ENCODE peak calls at places on chromosomes 5 and 9, in six cellular contexts. One of them, this sample, is unnamed. For H3K4me1, the result is how much of the 10 kb centered on the place peaks cover.

GRCh38 chr9:121822093-121823085 is 171.0 kb downstream of the DAB2IP start:
- DNase-seq in GM23248: no peak
- DNase-seq in uterus: no peak
- DNase-seq in lung: no peak
- DNase-seq in effector memory CD4-positive, alpha-beta T cell: no peak
- DNase-seq in MM.1S: no peak
- DNase-seq in this sample: no peak

GRCh38 chr5:103469288-103470065 is 93.1 kb downstream of the NUDT12 start:
- DNase-seq in effector memory CD4-positive, alpha-beta T cell: no peak
- DNase-seq in GM23248: peak
- DNase-seq in lung: no peak
- DNase-seq in MM.1S: no peak
- DNase-seq in uterus: no peak
- DNase-seq in this sample: no peak

GRCh38 chr9:100101608-100102007 is 2.6 kb downstream of the INVS start:
- DNase-seq in uterus: no peak
- DNase-seq in MM.1S: no peak
- DNase-seq in GM23248: no peak
- DNase-seq in effector memory CD4-positive, alpha-beta T cell: no peak
- DNase-seq in lung: no peak
- DNase-seq in this sample: no peak

GRCh38 chr9:121455527-121456239 is 44.0 kb downstream of the GGTA1 start:
- DNase-seq in effector memory CD4-positive, alpha-beta T cell: no peak
- DNase-seq in MM.1S: no peak
- DNase-seq in lung: no peak
- DNase-seq in GM23248: no peak
- DNase-seq in uterus: no peak
- DNase-seq in this sample: no peak

GRCh38 chr5:109242518-109242917 is 167.3 kb downstream of the PJA2 start:
- DNase-seq in effector memory CD4-positive, alpha-beta T cell: no peak
- DNase-seq in uterus: no peak
- DNase-seq in MM.1S: peak
- DNase-seq in GM23248: no peak
- DNase-seq in lung: no peak
- DNase-seq in this sample: no peak

GRCh38 chr9:108991479-108991878 is 21.8 kb downstream of the CTNNAL1 start:
- DNase-seq in lung: no peak
- DNase-seq in GM23248: no peak
- DNase-seq in MM.1S: no peak
- DNase-seq in effector memory CD4-positive, alpha-beta T cell: no peak
- DNase-seq in uterus: no peak
- DNase-seq in this sample: no peak

GRCh38 chr5:11234501-11234911 is 473.5 kb upstream of the DAP start:
- DNase-seq in lung: no peak
- DNase-seq in uterus: no peak
- DNase-seq in MM.1S: no peak
- DNase-seq in effector memory CD4-positive, alpha-beta T cell: no peak
- DNase-seq in GM23248: no peak
- DNase-seq in this sample: no peak

GRCh38 chr5:152686931-152687330 is 281.9 kb upstream of the NMUR2 start:
- DNase-seq in MM.1S: no peak
- DNase-seq in lung: no peak
- DNase-seq in uterus: no peak
- DNase-seq in GM23248: no peak
- DNase-seq in effector memory CD4-positive, alpha-beta T cell: no peak
- DNase-seq in this sample: no peak

GRCh38 chr9:127570533-127571111 is 41.5 kb upstream of the STXBP1 start:
- DNase-seq in GM23248: no peak
- DNase-seq in MM.1S: no peak
- DNase-seq in lung: no peak
- DNase-seq in uterus: no peak
- DNase-seq in effector memory CD4-positive, alpha-beta T cell: no peak
- DNase-seq in this sample: no peak

GRCh38 chr9:82353631-82354030 is 365.1 kb downstream of the SPATA31D1 start:
- DNase-seq in MM.1S: no peak
- DNase-seq in GM23248: no peak
- DNase-seq in lung: no peak
- DNase-seq in effector memory CD4-positive, alpha-beta T cell: no peak
- DNase-seq in uterus: no peak
- DNase-seq in this sample: no peak

GRCh38 chr9:96348261-96348660 is 35.2 kb downstream of the SLC35D2 start:
- DNase-seq in lung: no peak
- DNase-seq in effector memory CD4-positive, alpha-beta T cell: no peak
- DNase-seq in uterus: no peak
- DNase-seq in MM.1S: no peak
- DNase-seq in GM23248: no peak
- DNase-seq in this sample: no peak

GRCh38 chr5:170103447-170103846 is 2.2 kb upstream of the FOXI1 start:
- DNase-seq in GM23248: no peak
- DNase-seq in uterus: no peak
- DNase-seq in effector memory CD4-positive, alpha-beta T cell: no peak
- DNase-seq in lung: no peak
- DNase-seq in MM.1S: no peak
- DNase-seq in this sample: no peak

GRCh38 chr5:10301842-10302610 is 5.7 kb downstream of the CMBL start:
- DNase-seq in GM23248: no peak
- DNase-seq in effector memory CD4-positive, alpha-beta T cell: no peak
- DNase-seq in lung: peak
- DNase-seq in uterus: peak
- DNase-seq in MM.1S: no peak
- DNase-seq in this sample: no peak

GRCh38 chr9:121945849-121946248 is 147.3 kb downstream of the TTLL11 start:
- DNase-seq in MM.1S: no peak
- DNase-seq in effector memory CD4-positive, alpha-beta T cell: no peak
- DNase-seq in uterus: no peak
- DNase-seq in GM23248: peak
- DNase-seq in lung: no peak
- DNase-seq in this sample: no peak

GRCh38 chr9:135773094-135773493 is 71.1 kb downstream of the KCNT1 start:
- DNase-seq in MM.1S: no peak
- DNase-seq in lung: no peak
- DNase-seq in uterus: no peak
- DNase-seq in effector memory CD4-positive, alpha-beta T cell: no peak
- DNase-seq in GM23248: no peak
- DNase-seq in this sample: no peak

GRCh38 chr5:140146523-140146842 is 20.7 kb downstream of the IGIP start:
- DNase-seq in MM.1S: no peak
- DNase-seq in effector memory CD4-positive, alpha-beta T cell: no peak
- DNase-seq in uterus: no peak
- DNase-seq in GM23248: no peak
- DNase-seq in lung: no peak
- DNase-seq in this sample: no peak

GRCh38 chr5:142360607-142361120 is 35.8 kb upstream of the SPRY4 start:
- DNase-seq in uterus: no peak
- DNase-seq in lung: no peak
- DNase-seq in GM23248: peak
- DNase-seq in effector memory CD4-positive, alpha-beta T cell: no peak
- DNase-seq in MM.1S: no peak
- DNase-seq in this sample: no peak

GRCh38 chr5:10457682-10458574 is 16.2 kb downstream of the ROPN1L start:
- DNase-seq in lung: no peak
- DNase-seq in effector memory CD4-positive, alpha-beta T cell: no peak
- DNase-seq in GM23248: peak
- DNase-seq in MM.1S: no peak
- DNase-seq in uterus: peak
- DNase-seq in this sample: no peak

GRCh38 chr9:81470864-81471263 is 218.5 kb downstream of the TLE1 start:
- DNase-seq in MM.1S: no peak
- DNase-seq in lung: no peak
- DNase-seq in uterus: no peak
- DNase-seq in effector memory CD4-positive, alpha-beta T cell: no peak
- DNase-seq in GM23248: no peak
- DNase-seq in this sample: no peak

GRCh38 chr9:99253772-99254431 is 31.8 kb downstream of the SEC61B start:
- DNase-seq in GM23248: no peak
- DNase-seq in MM.1S: peak
- DNase-seq in effector memory CD4-positive, alpha-beta T cell: peak
- DNase-seq in lung: no peak
- DNase-seq in uterus: no peak
- DNase-seq in this sample: peak

GRCh38 chr5:66993448-66993847 is 203.2 kb downstream of the CD180 start:
- DNase-seq in effector memory CD4-positive, alpha-beta T cell: no peak
- DNase-seq in lung: no peak
- DNase-seq in GM23248: no peak
- DNase-seq in MM.1S: no peak
- DNase-seq in uterus: no peak
- DNase-seq in this sample: no peak

GRCh38 chr5:72252008-72252407 is 68.0 kb downstream of the MRPS27 start:
- DNase-seq in GM23248: no peak
- DNase-seq in lung: no peak
- DNase-seq in uterus: no peak
- DNase-seq in effector memory CD4-positive, alpha-beta T cell: no peak
- DNase-seq in MM.1S: no peak
- DNase-seq in this sample: no peak

GRCh38 chr5:72255237-72255636 is 64.8 kb downstream of the MRPS27 start:
- DNase-seq in uterus: no peak
- DNase-seq in effector memory CD4-positive, alpha-beta T cell: no peak
- DNase-seq in lung: no peak
- DNase-seq in MM.1S: no peak
- DNase-seq in GM23248: no peak
- DNase-seq in this sample: no peak

GRCh38 chr5:72255670-72256069 is 64.4 kb downstream of the MRPS27 start:
- DNase-seq in effector memory CD4-positive, alpha-beta T cell: no peak
- DNase-seq in GM23248: no peak
- DNase-seq in lung: no peak
- DNase-seq in MM.1S: no peak
- DNase-seq in uterus: no peak
- DNase-seq in this sample: no peak

GRCh38 chr5:72251386-72251785 is 68.7 kb downstream of the MRPS27 start:
- DNase-seq in uterus: no peak
- DNase-seq in GM23248: no peak
- DNase-seq in effector memory CD4-positive, alpha-beta T cell: no peak
- DNase-seq in MM.1S: no peak
- DNase-seq in lung: no peak
- DNase-seq in this sample: no peak

GRCh38 chr5:72252574-72253155 is 67.4 kb downstream of the MRPS27 start:
- DNase-seq in MM.1S: no peak
- DNase-seq in effector memory CD4-positive, alpha-beta T cell: no peak
- DNase-seq in uterus: no peak
- DNase-seq in lung: no peak
- DNase-seq in GM23248: peak
- DNase-seq in this sample: no peak
- H3K27ac ChIP-seq in MM.1S: no peak
- H3K27ac ChIP-seq in effector memory CD4-positive, alpha-beta T cell: no peak
- H3K27ac ChIP-seq in uterus: no peak
- H3K27ac ChIP-seq in lung: no peak
- H3K27ac ChIP-seq in GM23248: peak
- H3K27ac ChIP-seq in this sample: no peak

DNA sequence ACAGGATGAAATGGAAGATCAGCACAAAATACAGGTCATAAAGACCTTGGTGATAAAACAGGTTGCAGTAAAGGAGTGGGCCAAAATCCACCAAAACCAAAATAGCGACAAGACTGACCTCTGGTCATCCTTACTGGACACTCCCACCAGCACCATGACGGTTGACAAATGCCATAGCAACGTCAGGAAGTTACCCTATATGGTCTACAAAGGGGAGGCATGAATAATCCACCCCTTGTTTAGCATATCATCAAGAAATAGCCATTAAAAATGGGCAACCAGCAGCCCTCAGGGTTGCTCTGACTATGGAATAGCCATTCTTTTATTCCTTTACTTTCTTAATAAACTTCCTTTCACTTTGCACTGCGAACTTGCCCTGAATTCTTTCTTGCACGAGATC is 6.0 kb upstream of the NDUFB6 start:
- DNase-seq in effector memory CD4-positive, alpha-beta T cell: no peak
- DNase-seq in MM.1S: no peak
- DNase-seq in GM23248: no peak
- DNase-seq in uterus: no peak
- DNase-seq in lung: no peak
- DNase-seq in this sample: no peak
- H3K4me3 ChIP-seq in effector memory CD4-positive, alpha-beta T cell: no peak
- H3K4me3 ChIP-seq in MM.1S: no peak
- H3K4me3 ChIP-seq in GM23248: no peak
- H3K4me3 ChIP-seq in uterus: no peak
- H3K4me3 ChIP-seq in lung: no peak
- H3K4me3 ChIP-seq in this sample: no peak

DNA sequence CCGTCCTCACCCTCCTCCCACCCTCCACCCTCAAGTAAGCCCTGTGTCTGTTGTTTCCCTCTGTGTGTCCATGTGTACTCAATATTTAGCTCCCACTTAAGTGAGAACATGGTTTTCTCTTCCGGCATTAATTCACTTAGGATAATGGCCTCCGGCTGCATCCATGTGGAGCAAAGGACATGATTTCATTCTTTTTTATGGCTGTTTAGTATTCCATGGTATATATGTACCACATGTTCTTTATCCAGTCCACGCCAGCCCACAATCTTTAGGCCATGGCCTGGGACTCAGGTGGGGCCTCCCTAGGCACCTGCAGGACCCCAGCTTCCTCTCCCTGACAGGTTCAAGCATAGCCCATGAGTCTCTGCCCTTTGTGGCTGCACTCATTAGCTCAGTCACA is 22.9 kb downstream of the UNC5A start:
- DNase-seq in lung: no peak
- DNase-seq in GM23248: no peak
- DNase-seq in uterus: no peak
- DNase-seq in effector memory CD4-positive, alpha-beta T cell: no peak
- DNase-seq in MM.1S: no peak
- DNase-seq in this sample: no peak
- H3K4me1 ChIP-seq in lung: under half
- H3K4me1 ChIP-seq in GM23248: under half
- H3K4me1 ChIP-seq in uterus: under half
- H3K4me1 ChIP-seq in effector memory CD4-positive, alpha-beta T cell: under half
- H3K4me1 ChIP-seq in MM.1S: under half
- H3K4me1 ChIP-seq in this sample: under half

GRCh38 chr5:150613991-150614650 is 26.3 kb upstream of the SYNPO start:
- DNase-seq in uterus: no peak
- DNase-seq in effector memory CD4-positive, alpha-beta T cell: no peak
- DNase-seq in MM.1S: no peak
- DNase-seq in GM23248: no peak
- DNase-seq in lung: no peak
- DNase-seq in this sample: no peak

GRCh38 chr5:150616506-150616905 is 24.0 kb upstream of the SYNPO start:
- DNase-seq in effector memory CD4-positive, alpha-beta T cell: no peak
- DNase-seq in MM.1S: no peak
- DNase-seq in uterus: no peak
- DNase-seq in GM23248: no peak
- DNase-seq in lung: no peak
- DNase-seq in this sample: no peak

GRCh38 chr5:150615141-150615699 is 25.2 kb upstream of the SYNPO start:
- DNase-seq in GM23248: peak
- DNase-seq in lung: peak
- DNase-seq in MM.1S: no peak
- DNase-seq in uterus: peak
- DNase-seq in effector memory CD4-positive, alpha-beta T cell: no peak
- DNase-seq in this sample: no peak

GRCh38 chr5:150614651-150615040 is 25.8 kb upstream of the SYNPO start:
- DNase-seq in GM23248: no peak
- DNase-seq in lung: no peak
- DNase-seq in MM.1S: no peak
- DNase-seq in effector memory CD4-positive, alpha-beta T cell: no peak
- DNase-seq in uterus: no peak
- DNase-seq in this sample: no peak

DNA sequence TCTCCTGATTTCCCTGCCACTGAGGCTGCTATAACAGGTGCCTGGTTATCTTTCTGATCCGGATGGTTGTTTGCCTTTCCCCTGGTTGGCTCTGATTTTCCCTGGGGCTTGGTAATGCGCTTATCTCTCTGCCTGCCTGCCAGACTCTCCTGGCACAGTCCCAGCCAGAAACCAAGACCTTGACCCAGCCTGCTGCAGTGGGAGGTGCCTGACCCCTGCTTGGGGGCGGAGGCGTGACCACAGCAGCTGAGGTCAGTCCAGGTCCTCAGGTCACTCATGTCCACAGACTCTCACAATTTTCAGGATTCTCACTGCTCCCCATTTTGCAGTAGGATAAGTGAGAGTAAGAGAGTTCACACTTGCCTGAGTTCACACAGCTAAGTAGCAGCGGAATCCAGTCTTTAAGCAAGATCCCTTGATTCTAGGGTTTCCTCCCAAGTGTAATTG is 24.4 kb upstream of the SYNPO start:
- DNase-seq in uterus: peak
- DNase-seq in lung: peak
- DNase-seq in MM.1S: no peak
- DNase-seq in effector memory CD4-positive, alpha-beta T cell: no peak
- DNase-seq in GM23248: no peak
- DNase-seq in this sample: no peak
- H3K27ac ChIP-seq in uterus: peak
- H3K27ac ChIP-seq in lung: peak
- H3K27ac ChIP-seq in MM.1S: no peak
- H3K27ac ChIP-seq in effector memory CD4-positive, alpha-beta T cell: no peak
- H3K27ac ChIP-seq in GM23248: no peak
- H3K27ac ChIP-seq in this sample: no peak

This sample was measured in naive thymus-derived CD4-positive, alpha-beta T cell.